ENCODE peak calls at places on chromosome 22, in four cellular contexts. U is lung microvascular endothelial cell, T is Kasumi-1, Z is T-helper 9 cell. S is an unnamed sample.

GRCh38 chr22:30304495-30305244 is 15.4 kb upstream of the CASTOR1 start:
- DNase-seq in U (peak), T (no peak), Z (no peak), S (no peak)

GRCh38 chr22:19287889-19288288 is 3.6 kb downstream of the CLTCL1 start:
- DNase-seq in U (no peak), T (no peak), Z (no peak), S (no peak)

GRCh38 chr22:23922921-23923320 is 28.7 kb downstream of the MIF start:
- DNase-seq in U (no peak), T (no peak), Z (no peak), S (no peak)

GRCh38 chr22:46596819-46597218 is 23.4 kb upstream of the GRAMD4 start:
- DNase-seq in U (no peak), T (no peak), Z (no peak), S (no peak)

GRCh38 chr22:45010532-45010900 is 711 bp upstream of the PHF21B start:
- DNase-seq in U (no peak), T (no peak), Z (no peak), S (no peak)

GRCh38 chr22:20155330-20156041 is 4.6 kb upstream of the CCDC188 start:
- DNase-seq in U (peak), T (peak), Z (no peak), S (peak)

GRCh38 chr22:43911351-43911750 is 12.3 kb upstream of the PNPLA3 start:
- DNase-seq in U (no peak), T (no peak), Z (no peak), S (no peak)

GRCh38 chr22:29815580-29815979 is 22.5 kb downstream of the ASCC2 start:
- DNase-seq in U (no peak), T (no peak), Z (no peak), S (no peak)

GRCh38 chr22:38416621-38417251 is 38.3 kb downstream of the KCNJ4 start:
- DNase-seq in U (no peak), T (no peak), Z (no peak), S (no peak)

GRCh38 chr22:40857309-40857851 is 432 bp downstream of the XPNPEP3 start:
- DNase-seq in U (no peak), T (no peak), Z (no peak), S (no peak)

GRCh38 chr22:46652081-46652929 is 32.1 kb downstream of the GRAMD4 start:
- DNase-seq in U (peak), T (no peak), Z (no peak), S (no peak)

GRCh38 chr22:31556627-31557203 is 60.4 kb downstream of the SFI1 start:
- DNase-seq in U (peak), T (peak), Z (no peak), S (no peak)

GRCh38 chr22:43013355-43014061 is 1.4 kb downstream of the PACSIN2 start:
- DNase-seq in U (no peak), T (no peak), Z (no peak), S (no peak)

GRCh38 chr22:19062909-19063308 is 59.3 kb downstream of the DGCR2 start:
- DNase-seq in U (no peak), T (no peak), Z (no peak), S (no peak)

GRCh38 chr22:42939941-42940653 is 74.9 kb downstream of the PACSIN2 start:
- DNase-seq in U (peak), T (no peak), Z (no peak), S (no peak)

GRCh38 chr22:39117585-39118191 is 20.6 kb downstream of the APOBEC3H start:
- DNase-seq in U (peak), T (peak), Z (peak), S (peak)

GRCh38 chr22:40024201-40025061 is 29.7 kb downstream of the FAM83F start:
- DNase-seq in U (peak), T (peak), Z (peak), S (peak)

GRCh38 chr22:19527321-19527721 is 3.1 kb upstream of the CLDN5 start:
- DNase-seq in U (no peak), T (no peak), Z (no peak), S (no peak)

GRCh38 chr22:29750029-29750428 is 16.8 kb downstream of the ZMAT5 start:
- DNase-seq in U (no peak), T (no peak), Z (no peak), S (no peak)

GRCh38 chr22:42799462-42800405 is 57.3 kb downstream of the ARFGAP3 start:
- DNase-seq in U (no peak), T (no peak), Z (no peak), S (no peak)

GRCh38 chr22:17931400-17931825 is 92.9 kb downstream of the MICAL3 start:
- DNase-seq in U (no peak), T (no peak), Z (no peak), S (no peak)

GRCh38 chr22:38715176-38715764 is 9.5 kb downstream of the GTPBP1 start:
- DNase-seq in U (no peak), T (peak), Z (no peak), S (no peak)

GRCh38 chr22:46077669-46078099 is 72.6 kb upstream of the PPARA start:
- DNase-seq in U (peak), T (no peak), Z (no peak), S (no peak)

GRCh38 chr22:38327805-38328204 is 10.6 kb upstream of the CSNK1E start:
- DNase-seq in U (no peak), T (no peak), Z (no peak), S (no peak)

GRCh38 chr22:35313311-35314121 is 13.8 kb downstream of the TOM1 start:
- DNase-seq in U (peak), T (no peak), Z (no peak), S (no peak)

GRCh38 chr22:21446128-21446826 is 20.9 kb upstream of the TMEM191C start:
- DNase-seq in U (no peak), T (no peak), Z (no peak), S (no peak)

GRCh38 chr22:21865041-21865440 is 2.4 kb downstream of the MAPK1 start:
- DNase-seq in U (peak), T (peak), Z (no peak), S (no peak)

GRCh38 chr22:35987487-35987886 is 41.1 kb downstream of the RBFOX2 start:
- DNase-seq in U (peak), T (no peak), Z (no peak), S (no peak)